ENCODE peak calls at places on chromosome 1, in ten cellular contexts. N, S, E, J, W, Z, H, Y, D and L are unnamed samples.

GRCh38 chr1:2205191-2205952 is 10.8 kb upstream of the FAAP20 start:
- DNase-seq in N (no peak), S (peak), E (peak), J (peak), W (peak), Z (peak), H (peak), Y (peak), D (peak), L (peak)

GRCh38 chr1:44608141-44608540 is 66.1 kb downstream of the TMEM53 start:
- DNase-seq in N (no peak), S (peak), E (no peak), J (no peak), W (peak), Z (no peak), H (no peak), Y (no peak), D (peak), L (no peak)

GRCh38 chr1:21547876-21548275 is 38.7 kb downstream of the ALPL start:
- DNase-seq in N (no peak), S (no peak), E (no peak), J (no peak), W (no peak), Z (no peak), H (no peak), Y (no peak), D (no peak), L (no peak)

GRCh38 chr1:119544165-119544762 is 37.3 kb downstream of the HSD3B1 start:
- DNase-seq in N (no peak), S (peak), E (no peak), J (no peak), W (peak), Z (peak), H (peak), Y (no peak), D (peak), L (no peak)

GRCh38 chr1:85494074-85494956 is 29.4 kb upstream of the DDAH1 start:
- DNase-seq in N (no peak), S (peak), E (no peak), J (no peak), W (no peak), Z (no peak), H (peak), Y (no peak), D (no peak), L (no peak)

GRCh38 chr1:182765416-182765815 is 24.2 kb upstream of the NPL start:
- DNase-seq in N (no peak), S (no peak), E (no peak), J (no peak), W (no peak), Z (no peak), H (no peak), Y (no peak), D (no peak), L (no peak)

GRCh38 chr1:207309775-207310273 is 11.7 kb upstream of the CD55 start:
- DNase-seq in N (peak), S (peak), E (peak), J (no peak), W (peak), Z (peak), H (no peak), Y (no peak), D (no peak), L (peak)

GRCh38 chr1:230158422-230159291 is 91.6 kb downstream of the GALNT2 start:
- DNase-seq in N (no peak), S (peak), E (peak), J (no peak), W (no peak), Z (peak), H (peak), Y (no peak), D (no peak), L (no peak)

GRCh38 chr1:81340258-81340657 is 460.5 kb upstream of the ADGRL2 start:
- DNase-seq in N (no peak), S (no peak), E (no peak), J (no peak), W (peak), Z (no peak), H (no peak), Y (no peak), D (no peak), L (no peak)